ENCODE peak calls at places on chromosomes 16 and 17, in four cellular contexts. I is thyroid gland, S is fibroblast of pulmonary artery, W is GM12865. H is an unnamed sample.
A peak's percentile ranks its signal among the peaks of the same experiment; 100 is the strongest.

GRCh38 chr16:58028168-58028455 is 2.6 kb downstream of the MMP15 start:
- DNase-seq in I (no peak), S (no peak), W (no peak), H (no peak)

GRCh38 chr17:37191219-37191618 is 184.6 kb upstream of the C17orf78 start:
- DNase-seq in I (no peak), S (no peak), W (no peak), H (no peak)

GRCh38 chr17:76239538-76240274 is 587 bp downstream of the RNF157 start:
- DNase-seq in I (no peak), S (no peak), W (no peak), H (no peak)

GRCh38 chr17:64972611-64973010 is 53.3 kb upstream of the LRRC37A3 start:
- DNase-seq in I (no peak), S (no peak), W (no peak), H (no peak)

GRCh38 chr16:49755291-49755611 is 100.7 kb downstream of the ZNF423 start:
- DNase-seq in I (peak; percentile 20), S (peak; percentile 58), W (no peak), H (peak; percentile 66)

GRCh38 chr16:86214326-86215232 is 295.7 kb upstream of the FOXF1 start:
- DNase-seq in I (peak; percentile 11), S (no peak), W (no peak), H (no peak)

GRCh38 chr17:46841561-46842379 is 9.6 kb upstream of the WNT9B start:
- DNase-seq in I (no peak), S (peak; percentile 10), W (no peak), H (no peak)

GRCh38 chr16:56565023-56565477 is at the start of gene MT4:
- DNase-seq in I (no peak), S (no peak), W (no peak), H (no peak)

GRCh38 chr16:8956265-8957060 is 7.2 kb downstream of the USP7 start:
- DNase-seq in I (no peak), S (no peak), W (no peak), H (no peak)

GRCh38 chr16:82070656-82071369 is 35.8 kb downstream of the HSD17B2 start:
- DNase-seq in I (no peak), S (peak; percentile 13), W (no peak), H (peak; percentile 29)

GRCh38 chr17:48993305-48993704 is 3.9 kb upstream of the IGF2BP1 start:
- DNase-seq in I (no peak), S (no peak), W (no peak), H (no peak)

GRCh38 chr16:72284042-72284789 is 112.3 kb upstream of the PMFBP1 start:
- DNase-seq in I (no peak), S (no peak), W (no peak), H (no peak)

GRCh38 chr16:14374451-14375131 is 255.5 kb downstream of the PARN start:
- DNase-seq in I (no peak), S (no peak), W (peak; percentile 36), H (no peak)

GRCh38 chr17:41654908-41655607 is 30.7 kb upstream of the KRT17 start:
- DNase-seq in I (no peak), S (no peak), W (no peak), H (no peak)

GRCh38 chr17:81165246-81166032 is at the start of gene PVALEF:
- DNase-seq in I (peak; percentile 16), S (no peak), W (no peak), H (no peak)

GRCh38 chr17:77208217-77208808 is 67.5 kb downstream of the SEC14L1 start:
- DNase-seq in I (peak; percentile 70), S (peak; percentile 56), W (no peak), H (peak; percentile 43)

GRCh38 chr17:45394913-45395568 is 37.6 kb downstream of the ARHGAP27 start:
- DNase-seq in I (peak; percentile 69), S (peak; percentile 93), W (peak; percentile 65), H (peak; percentile 93)

GRCh38 chr16:85327731-85328664 is 215.7 kb upstream of the CIBAR2 start:
- DNase-seq in I (peak; percentile 69), S (peak; percentile 41), W (no peak), H (no peak)

GRCh38 chr17:51258756-51259573 is 884 bp downstream of the MBTD1 start:
- DNase-seq in I (peak; percentile 18), S (peak; percentile 29), W (peak; percentile 20), H (peak; percentile 9)

GRCh38 chr17:74514632-74515035 is 16.6 kb downstream of the CD300LB start:
- DNase-seq in I (no peak), S (no peak), W (no peak), H (no peak)

GRCh38 chr16:21179126-21179982 is 20.9 kb downstream of the LDAF1 start:
- DNase-seq in I (no peak), S (no peak), W (no peak), H (no peak)

GRCh38 chr16:4091638-4092037 is 24.6 kb downstream of the ADCY9 start:
- DNase-seq in I (no peak), S (no peak), W (no peak), H (no peak)

GRCh38 chr16:21301168-21301894 is 23.2 kb upstream of the CRYM start:
- DNase-seq in I (peak; percentile 88), S (peak; percentile 67), W (peak; percentile 88), H (peak; percentile 68)

GRCh38 chr16:67822511-67822910 is 15.8 kb downstream of the TSNAXIP1 start:
- DNase-seq in I (no peak), S (no peak), W (no peak), H (no peak)

GRCh38 chr16:81798311-81799137 is 19.4 kb downstream of the PLCG2 start:
- DNase-seq in I (no peak), S (no peak), W (peak; percentile 95), H (no peak)

GRCh38 chr17:40726919-40727318 is 23.4 kb upstream of the KRT24 start:
- DNase-seq in I (no peak), S (peak; percentile 6), W (peak; percentile 2), H (peak; percentile 8)

GRCh38 chr17:12789976-12790805 is 893 bp downstream of the ARHGAP44 start:
- DNase-seq in I (peak; percentile 37), S (no peak), W (no peak), H (no peak)

GRCh38 chr17:50817142-50817751 is 18.1 kb upstream of the WFIKKN2 start:
- DNase-seq in I (peak; percentile 43), S (peak; percentile 31), W (peak; percentile 59), H (peak; percentile 33)

GRCh38 chr17:78961571-78961970 is 18.2 kb downstream of the LGALS3BP start:
- DNase-seq in I (no peak), S (no peak), W (no peak), H (no peak)

GRCh38 chr16:84091460-84091859 is 25.3 kb downstream of the MBTPS1 start:
- DNase-seq in I (no peak), S (no peak), W (no peak), H (no peak)

GRCh38 chr16:21599994-21600773 is 807 bp downstream of the METTL9 start:
- DNase-seq in I (no peak), S (peak; percentile 44), W (peak; percentile 47), H (peak; percentile 41)

GRCh38 chr16:46832757-46833464 is 1.9 kb upstream of the C16orf87 start:
- DNase-seq in I (no peak), S (no peak), W (no peak), H (no peak)

GRCh38 chr17:27845264-27846041 is 45.1 kb upstream of the NOS2 start:
- DNase-seq in I (no peak), S (no peak), W (no peak), H (no peak)

GRCh38 chr17:81114694-81115093 is 50.6 kb upstream of the PVALEF start:
- DNase-seq in I (no peak), S (no peak), W (no peak), H (no peak)

GRCh38 chr17:77508047-77508715 is 367.4 kb downstream of the SEC14L1 start:
- DNase-seq in I (no peak), S (no peak), W (no peak), H (no peak)

GRCh38 chr17:83186751-83187421 is 107.5 kb downstream of the METRNL start:
- DNase-seq in I (no peak), S (no peak), W (no peak), H (no peak)

GRCh38 chr16:12184419-12184831 is 207.9 kb downstream of the SNX29 start:
- DNase-seq in I (peak; percentile 54), S (no peak), W (no peak), H (no peak)
- TF ChIP-seq CTCF in I (no peak), S (no peak), W (no peak), H (no peak)

GRCh38 chr17:511833-512251 is 159.2 kb upstream of the RPH3AL start:
- DNase-seq in I (no peak), S (no peak), W (no peak), H (no peak)

GRCh38 chr17:511001-511690 is 158.5 kb upstream of the RPH3AL start:
- DNase-seq in I (no peak), S (peak; percentile 41), W (no peak), H (peak; percentile 34)

GRCh38 chr17:509316-509715 is 156.7 kb upstream of the RPH3AL start:
- DNase-seq in I (no peak), S (no peak), W (no peak), H (no peak)

GRCh38 chr17:512311-512710 is 159.7 kb upstream of the RPH3AL start:
- DNase-seq in I (no peak), S (no peak), W (no peak), H (no peak)

GRCh38 chr17:510223-510917 is 157.8 kb upstream of the RPH3AL start:
- DNase-seq in I (no peak), S (no peak), W (no peak), H (no peak)
- H3K4me3 ChIP-seq in I (no peak overlapping the region), S (no peak overlapping the region), W (no peak overlapping the region), H (no peak overlapping the region)

GRCh38 chr17:4161179-4161559 is 18.2 kb downstream of the CYB5D2 start:
- DNase-seq in I (peak; percentile 71), S (peak; percentile 88), W (no peak), H (peak; percentile 81)
- TF ChIP-seq CTCF in I (peak; percentile 9), S (peak; percentile 38), W (no peak), H (peak; percentile 75)

GRCh38 chr17:61455754-61456681 is 3.8 kb downstream of the TBX4 start:
- DNase-seq in I (no peak), S (no peak), W (no peak), H (no peak)

GRCh38 chr17:61452301-61453290 is at the start of gene TBX4:
- DNase-seq in I (no peak), S (no peak), W (no peak), H (no peak)

GRCh38 chr17:61454932-61455753 is 2.9 kb downstream of the TBX4 start:
- DNase-seq in I (no peak), S (no peak), W (no peak), H (no peak)

GRCh38 chr17:61453563-61453962 is 1.3 kb downstream of the TBX4 start:
- DNase-seq in I (no peak), S (no peak), W (no peak), H (no peak)

DNA sequence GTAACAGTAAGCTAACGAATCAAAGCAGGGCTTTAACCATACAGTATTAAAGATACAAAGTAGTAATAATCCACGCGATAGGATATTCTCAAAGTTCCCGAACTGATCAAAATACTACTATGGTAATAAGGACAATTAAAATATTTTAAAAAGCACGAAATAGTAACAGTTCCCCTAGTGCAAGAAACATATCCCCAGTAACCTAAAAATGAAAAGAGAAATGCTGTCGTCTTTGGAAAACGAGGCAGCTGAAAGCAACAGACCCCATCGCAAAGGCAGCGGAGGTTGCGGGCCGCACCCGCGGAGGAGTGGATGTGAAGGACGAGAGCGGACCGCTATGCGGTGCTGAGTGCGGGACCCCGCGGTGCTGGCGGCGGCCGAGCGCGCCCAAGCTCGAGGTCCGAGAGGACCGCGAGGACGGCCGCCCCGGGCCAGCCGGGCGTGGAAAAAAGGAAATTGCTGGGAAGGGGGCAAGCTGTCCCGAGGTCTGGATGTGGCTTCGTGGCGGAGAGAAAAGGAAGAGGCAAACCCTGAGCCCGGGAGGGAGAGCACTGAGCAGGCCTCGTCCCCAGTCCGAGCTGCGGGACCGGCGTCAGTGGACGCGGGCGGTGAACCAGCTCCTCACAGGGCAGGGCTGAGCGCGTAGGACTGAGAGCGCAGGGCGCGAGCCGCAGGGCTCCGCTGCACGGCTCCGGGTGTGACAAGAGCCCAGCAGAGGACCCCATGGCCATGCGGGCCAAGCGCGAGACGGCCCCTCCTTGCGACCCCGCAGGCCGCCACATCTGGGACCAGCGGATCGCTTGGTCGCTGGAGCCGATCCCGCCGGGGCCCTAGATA is 2.1 kb downstream of the TBX4 start:
- DNase-seq in I (no peak), S (no peak), W (no peak), H (no peak)
- H3K4me3 ChIP-seq in I (no peak overlapping the region), S (no peak overlapping the region), W (no peak overlapping the region), H (no peak overlapping the region)

H was measured in cardiac fibroblast.